ENCODE peak calls at places on chromosomes 13 and 19, in six cellular contexts. Q is psoas muscle; I is upper lobe of left lung; K is kidney; E is CD8-positive, alpha-beta T cell; O is spleen. S is an unnamed sample.
A peak's percentile ranks its signal among the peaks of the same experiment; 100 is the strongest.

GRCh38 chr13:93942016-93942415 is 537.5 kb downstream of the DCT start:
- DNase-seq in Q (no peak), O (no peak), K (no peak), E (no peak), I (no peak), S (no peak)

GRCh38 chr13:35225582-35225981 is 250.9 kb downstream of the MAB21L1 start:
- DNase-seq in O (no peak), E (no peak), I (no peak), Q (no peak), K (no peak), S (no peak)

GRCh38 chr13:32838985-32839384 is 177.2 kb upstream of the KL start:
- DNase-seq in O (no peak), Q (no peak), K (no peak), E (no peak), I (no peak), S (no peak)

GRCh38 chr13:96898212-96898611 is 96.1 kb downstream of the OXGR1 start:
- DNase-seq in I (no peak), K (no peak), Q (no peak), O (no peak), E (no peak), S (no peak)

GRCh38 chr19:46714523-46715106 is 2.3 kb downstream of the PRKD2 start:
- DNase-seq in I (no peak), E (peak; percentile 81), Q (no peak), K (no peak), O (no peak), S (no peak)

GRCh38 chr19:1313695-1314613 is 28.3 kb downstream of the EFNA2 start:
- DNase-seq in I (peak; percentile 74), Q (no peak), E (no peak), K (no peak), O (no peak), S (no peak)

GRCh38 chr13:64855506-64855905 is 2374.6 kb downstream of the PCDH9 start:
- DNase-seq in O (no peak), K (no peak), Q (no peak), E (no peak), I (no peak), S (no peak)

GRCh38 chr13:106540613-106541012 is 5.2 kb upstream of the EFNB2 start:
- DNase-seq in O (no peak), I (no peak), K (no peak), E (no peak), Q (no peak), S (no peak)

GRCh38 chr19:28426110-28426901 is 786.6 kb downstream of the UQCRFS1 start:
- DNase-seq in K (no peak), O (no peak), E (no peak), Q (no peak), I (no peak), S (no peak)
- H3K9me3 ChIP-seq in K (no peaks in the 10 kb centered on the region), O (peaks cover 12% of the 10 kb centered on the region), E (no peaks in the 10 kb centered on the region), Q (no peaks in the 10 kb centered on the region), I (no peaks in the 10 kb centered on the region), S (no peaks in the 10 kb centered on the region)

GRCh38 chr19:34732548-34733255 is 1.3 kb upstream of the ZNF181 start:
- DNase-seq in O (no peak), K (peak; percentile 64), Q (no peak), E (no peak), I (peak; percentile 33), S (no peak)
- H3K27ac ChIP-seq in O (peak overlapping the region; percentile 95), K (peak overlapping the region; percentile 23), Q (peak overlapping the region; percentile 96), E (no peak overlapping the region), I (peak overlapping the region; percentile 97), S (peak overlapping the region; percentile 93)

GRCh38 chr19:51993422-51993821 is 6.8 kb upstream of the ZNF350 start:
- DNase-seq in O (no peak), I (no peak), E (no peak), K (no peak), Q (no peak), S (no peak)

DNA sequence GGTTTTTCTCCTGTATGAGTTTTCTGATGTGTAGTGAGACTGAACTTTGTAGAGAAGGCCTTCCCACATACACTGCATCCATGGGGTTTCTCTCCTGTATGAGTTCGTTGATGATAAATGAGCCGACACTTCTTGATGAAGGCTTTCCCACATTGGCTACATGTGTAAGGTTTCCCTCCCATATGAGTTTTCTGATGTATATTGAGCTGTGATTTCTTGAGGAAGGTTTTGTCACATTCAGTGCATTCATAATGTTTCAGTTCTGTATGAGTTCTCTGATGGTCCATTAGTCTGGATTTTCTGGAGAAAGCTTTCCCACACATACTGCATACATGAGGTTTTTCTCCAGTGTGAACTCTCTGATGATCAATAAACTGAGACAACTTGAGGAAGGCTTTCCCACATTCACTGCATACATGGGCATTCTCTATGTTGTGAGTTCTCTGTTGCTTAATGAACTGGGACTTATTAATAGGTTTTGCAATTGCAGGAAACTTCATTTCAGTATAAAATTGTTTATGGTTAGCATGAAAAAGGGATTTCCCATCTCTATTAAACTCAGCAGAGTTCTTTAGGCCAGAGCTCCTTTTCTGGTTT is 7.5 kb upstream of the ZNF350 start:
- DNase-seq in E (no peak), I (no peak), K (no peak), Q (no peak), O (no peak), S (no peak)
- H3K9me3 ChIP-seq in E (peaks cover 70% of the 10 kb centered on the region), I (peaks cover 82% of the 10 kb centered on the region), K (peaks cover 34% of the 10 kb centered on the region), Q (peaks cover 94% of the 10 kb centered on the region), O (peaks cover 100% of the 10 kb centered on the region), S (peaks cover 87% of the 10 kb centered on the region)

DNA sequence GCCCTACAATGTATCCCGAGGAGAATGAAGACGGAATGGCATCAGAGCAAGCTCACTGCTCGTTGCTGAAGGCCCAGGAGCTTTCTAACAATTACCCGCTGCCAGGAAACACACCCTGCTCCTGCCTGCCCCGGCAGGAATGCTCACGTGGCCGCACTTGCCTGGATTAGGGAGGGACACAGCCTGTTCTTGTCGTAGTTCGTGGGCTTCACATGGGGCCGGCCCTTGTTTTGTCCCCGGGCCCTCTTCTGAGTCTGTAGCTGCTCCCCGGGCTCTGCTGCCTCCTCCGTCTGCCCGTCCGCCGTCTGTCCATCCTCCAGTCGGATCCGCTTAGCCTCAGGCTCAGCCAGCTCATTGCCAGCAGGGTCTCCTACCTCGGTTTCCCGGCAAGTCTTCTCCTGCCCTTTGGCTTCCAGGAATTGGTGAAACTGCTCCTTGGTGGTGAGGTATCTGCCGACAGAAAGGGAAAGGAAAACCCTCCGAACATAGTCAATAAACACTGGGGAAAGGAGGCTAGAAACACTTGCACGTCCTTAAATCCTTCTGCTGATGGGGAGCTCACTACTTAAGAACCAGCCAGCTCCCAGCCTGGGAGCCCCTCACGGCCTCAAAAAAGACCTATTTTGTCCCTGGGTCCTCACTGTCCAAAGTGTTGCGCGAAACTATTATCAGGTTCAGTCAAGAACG is 934 bp downstream of the DUS3L start:
- DNase-seq in Q (no peak), E (no peak), I (no peak), O (peak; percentile 85), K (peak; percentile 86), S (no peak)
- H3K27ac ChIP-seq in Q (peak overlapping the region; percentile 100), E (peak overlapping the region; percentile 94), I (peak overlapping the region; percentile 99), O (peak overlapping the region; percentile 99), K (no peak overlapping the region), S (peak overlapping the region; percentile 99)

GRCh38 chr19:54574051-54574450 is 461 bp downstream of the LILRA2 start:
- DNase-seq in I (no peak), Q (no peak), O (no peak), E (no peak), K (no peak), S (no peak)
- H3K9me3 ChIP-seq in I (no peaks in the 10 kb centered on the region), Q (no peaks in the 10 kb centered on the region), O (no peaks in the 10 kb centered on the region), E (no peaks in the 10 kb centered on the region), K (no peaks in the 10 kb centered on the region), S (peaks cover 2% of the 10 kb centered on the region)